ENCODE peak calls at places on chromosome X, in six cellular contexts. O is endothelial cell, G is choroid plexus epithelial cell, C is esophagus squamous epithelium, I is cardiac fibroblast, F is fibroblast of lung. L is an unnamed sample.

GRCh38 chrX:7144126-7144525 is 3.4 kb upstream of the STS start:
- DNase-seq in O (no peak), G (no peak), C (no peak), I (no peak), F (no peak), L (no peak)

GRCh38 chrX:100407784-100408642 is 2.1 kb downstream of the PCDH19 start:
- DNase-seq in O (no peak), G (no peak), C (no peak), I (no peak), F (peak; percentile 3), L (no peak)

GRCh38 chrX:2679534-2680485 is 11.3 kb upstream of the CD99 start:
- DNase-seq in O (no peak), G (peak; percentile 94), C (no peak), I (peak; percentile 39), F (peak; percentile 65), L (peak; percentile 67)

GRCh38 chrX:19672211-19672814 is 157.0 kb upstream of the MAP3K15 start:
- DNase-seq in O (no peak), G (no peak), C (no peak), I (no peak), F (peak; percentile 20), L (no peak)

GRCh38 chrX:13448941-13449340 is 120.5 kb upstream of the EGFL6 start:
- DNase-seq in O (no peak), G (no peak), C (no peak), I (no peak), F (no peak), L (no peak)

GRCh38 chrX:71652405-71652804 is 14.9 kb upstream of the LOC101059915 start:
- DNase-seq in O (peak; percentile 54), G (peak; percentile 72), C (no peak), I (peak; percentile 67), F (peak; percentile 36), L (peak; percentile 62)

GRCh38 chrX:29478336-29479069 is 736.9 kb upstream of the MAGEB2 start:
- DNase-seq in O (peak; percentile 36), G (peak; percentile 68), C (no peak), I (peak; percentile 50), F (peak; percentile 13), L (peak; percentile 7)

GRCh38 chrX:56763556-56764152 is 34.6 kb downstream of the NBDY start:
- DNase-seq in O (no peak), G (no peak), C (no peak), I (no peak), F (peak; percentile 32), L (peak; percentile 39)

GRCh38 chrX:46642145-46642544 is 68.6 kb downstream of the CHST7 start:
- DNase-seq in O (no peak), G (peak; percentile 57), C (no peak), I (peak; percentile 47), F (no peak), L (peak; percentile 12)

GRCh38 chrX:43644124-43644701 is 11.9 kb upstream of the MAOA start:
- DNase-seq in O (no peak), G (peak; percentile 89), C (no peak), I (peak; percentile 91), F (peak; percentile 83), L (peak; percentile 82)

GRCh38 chrX:106898462-106898861 is 4.7 kb downstream of the RIPPLY1 start:
- DNase-seq in O (peak; percentile 11), G (peak; percentile 77), C (no peak), I (peak; percentile 73), F (peak; percentile 37), L (peak; percentile 58)
- TF ChIP-seq CTCF in O (peak; percentile 27), G (peak; percentile 52), C (no peak), I (peak; percentile 32), F (peak; percentile 41), L (peak; percentile 31)

DNA sequence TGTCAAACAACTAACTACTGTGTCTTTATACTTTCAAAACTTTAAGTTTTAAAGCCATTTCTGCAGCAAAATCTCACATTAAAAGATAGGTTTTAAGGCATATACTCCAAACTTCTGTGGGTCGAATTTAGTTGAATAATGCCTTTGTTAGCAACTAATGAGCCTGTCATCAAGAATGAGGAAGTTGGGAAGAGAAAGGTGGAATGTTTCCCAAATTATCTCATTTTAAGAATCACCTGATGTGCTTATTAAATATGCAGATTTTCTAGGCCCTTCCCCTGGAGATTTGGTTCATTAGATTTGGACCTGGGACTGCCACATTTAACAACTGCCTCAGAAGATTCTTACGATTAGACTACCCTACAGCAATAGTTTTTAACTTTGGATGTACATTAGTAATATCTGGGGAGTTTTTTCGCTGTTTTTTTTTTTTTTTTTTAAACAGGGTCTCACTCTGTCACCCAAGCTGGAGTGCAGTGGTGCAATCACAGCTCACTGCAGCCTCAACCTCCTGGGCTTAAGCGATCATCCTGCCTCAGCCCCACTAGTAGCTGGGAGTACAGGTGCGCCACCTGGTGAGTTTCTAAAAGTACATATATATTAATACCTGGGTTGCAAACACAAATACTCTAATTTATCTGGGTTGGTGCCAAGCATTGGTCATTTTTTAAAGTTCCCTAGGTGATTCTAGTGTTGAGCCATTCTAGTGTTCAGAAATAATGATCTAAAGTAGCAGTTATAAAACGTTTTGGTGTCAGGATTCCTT is 16.1 kb upstream of the TASL start:
- DNase-seq in O (no peak), G (no peak), C (no peak), I (no peak), F (no peak), L (no peak)
- TF ChIP-seq CTCF in O (no peak), G (no peak), C (no peak), I (no peak), F (no peak), L (no peak)

DNA sequence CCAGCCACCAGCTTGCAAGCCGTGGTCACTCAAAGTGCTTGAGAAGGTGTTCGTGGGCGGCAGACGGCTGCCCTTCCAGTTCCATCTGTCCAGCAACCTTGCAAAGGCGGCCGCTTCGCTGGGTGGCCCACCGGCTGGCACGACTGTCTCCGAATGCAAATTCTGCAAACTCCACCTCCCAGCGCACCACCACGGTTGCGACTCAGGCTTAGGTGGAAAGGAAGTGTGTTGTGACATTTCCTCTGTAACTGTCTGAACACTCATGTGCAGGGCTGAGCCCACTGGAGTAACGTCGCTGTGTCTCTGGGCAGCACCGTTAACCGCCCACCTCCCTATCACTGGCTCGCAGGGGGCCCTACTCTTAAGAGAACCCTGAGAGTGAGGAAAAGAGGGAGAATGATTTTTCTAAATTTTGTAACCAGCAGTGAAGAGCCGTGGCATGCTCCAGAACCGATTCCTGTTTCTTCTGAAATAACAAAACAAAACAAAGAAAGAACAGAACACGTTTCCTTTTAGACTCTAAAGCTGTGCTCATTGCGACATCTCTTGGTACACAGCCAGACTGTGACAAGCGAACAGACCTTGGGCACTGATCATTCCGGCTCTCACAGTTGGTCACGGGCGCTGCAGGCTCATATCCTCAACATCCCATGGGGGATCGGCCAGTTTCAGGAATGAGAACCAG is at the start of gene P2RY8:
- DNase-seq in O (no peak), G (peak; percentile 41), C (peak; percentile 29), I (peak; percentile 69), F (no peak), L (no peak)
- TF ChIP-seq CTCF in O (no peak), G (no peak), C (no peak), I (no peak), F (no peak), L (no peak)

GRCh38 chrX:153642655-153643430 is 4.2 kb upstream of the DUSP9 start:
- DNase-seq in O (no peak), G (no peak), C (no peak), I (no peak), F (no peak), L (no peak)

GRCh38 chrX:153645151-153645550 is 1.9 kb upstream of the DUSP9 start:
- DNase-seq in O (no peak), G (no peak), C (no peak), I (no peak), F (no peak), L (no peak)

GRCh38 chrX:153642313-153642654 is 4.7 kb upstream of the DUSP9 start:
- DNase-seq in O (no peak), G (no peak), C (no peak), I (no peak), F (no peak), L (no peak)

GRCh38 chrX:153644356-153645125 is 2.5 kb upstream of the DUSP9 start:
- DNase-seq in O (no peak), G (no peak), C (no peak), I (no peak), F (no peak), L (no peak)

DNA sequence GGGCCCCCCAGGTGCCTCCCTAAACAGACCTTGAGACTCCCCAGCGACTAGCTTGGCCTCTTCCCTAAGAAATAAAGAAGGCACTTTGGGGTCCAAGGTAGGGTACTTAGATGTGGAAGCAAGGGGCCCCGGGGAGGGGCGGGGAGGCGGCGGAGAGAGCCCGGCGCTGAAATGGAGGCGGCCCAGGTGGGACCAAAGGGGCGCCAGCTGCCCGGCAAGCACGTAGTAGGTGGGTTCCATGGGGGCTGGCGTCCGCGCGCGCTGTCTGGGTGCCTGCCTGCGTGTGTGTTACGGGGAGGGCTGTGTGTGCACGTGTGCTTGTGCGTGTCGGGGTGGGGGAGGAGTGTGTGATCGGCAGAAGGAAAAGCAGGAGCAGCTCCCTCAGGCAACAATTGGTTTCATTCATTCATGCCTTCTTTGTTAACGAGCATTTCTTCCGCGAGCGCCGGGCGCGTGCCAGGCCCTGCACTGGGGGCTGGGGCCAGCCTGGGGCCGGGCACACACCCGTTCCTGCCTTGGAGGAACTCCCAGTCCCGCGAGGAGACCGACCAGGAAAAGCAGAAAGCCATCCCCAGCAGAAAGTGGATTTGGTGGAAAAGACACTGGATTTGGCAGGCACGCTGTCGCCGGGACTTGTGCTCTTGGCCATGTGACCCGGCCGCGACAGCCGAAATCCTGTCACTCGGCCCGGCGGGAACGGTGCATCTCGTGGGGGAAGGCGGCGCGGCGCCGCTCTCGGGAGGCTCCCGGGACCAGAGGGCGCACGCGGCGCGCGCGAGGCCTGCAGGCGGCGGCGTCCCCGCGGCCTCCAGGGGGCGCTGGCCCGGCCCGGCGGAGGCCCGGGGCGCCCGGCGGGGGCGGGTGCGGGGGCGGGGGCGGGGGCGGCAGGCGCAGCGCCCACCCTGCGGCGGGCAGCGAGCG is 3.3 kb upstream of the DUSP9 start:
- DNase-seq in O (no peak), G (no peak), C (no peak), I (peak; percentile 8), F (no peak), L (no peak)
- TF ChIP-seq CTCF in O (no peak), G (no peak), C (no peak), I (no peak), F (no peak), L (no peak)

GRCh38 chrX:133246921-133247320 is 28.8 kb upstream of the TFDP3 start:
- DNase-seq in O (no peak), G (no peak), C (no peak), I (no peak), F (no peak), L (no peak)

GRCh38 chrX:133250184-133251080 is 32.3 kb upstream of the TFDP3 start:
- DNase-seq in O (no peak), G (peak; percentile 33), C (no peak), I (no peak), F (no peak), L (no peak)

GRCh38 chrX:133254666-133255065 is 36.5 kb upstream of the TFDP3 start:
- DNase-seq in O (no peak), G (peak; percentile 58), C (no peak), I (no peak), F (peak; percentile 64), L (peak; percentile 45)

GRCh38 chrX:133248177-133248576 is 30.0 kb upstream of the TFDP3 start:
- DNase-seq in O (no peak), G (no peak), C (no peak), I (no peak), F (no peak), L (no peak)

GRCh38 chrX:133249659-133250058 is 31.5 kb upstream of the TFDP3 start:
- DNase-seq in O (no peak), G (peak; percentile 31), C (no peak), I (no peak), F (peak; percentile 14), L (no peak)
- TF ChIP-seq CTCF in O (no peak), G (peak; percentile 21), C (no peak), I (no peak), F (peak; percentile 6), L (no peak)

L was measured in astrocyte of the spinal cord.